ENCODE peak calls at places on chromosomes 7 and 10, in seven cellular contexts. H is WERI-Rb-1; Z is NAMALWA; V is posterior vena cava; P is Calu3; B is myocyte; W is stimulated activated CD8-positive, alpha-beta memory T cell treated with anti-CD3 and anti-CD28 coated beads, Interleukin-4, amount 100 ng/mL, for 1 hour. O is an unnamed sample.

GRCh38 chr7:132110692-132111091 is 465.6 kb downstream of the PLXNA4 start:
- DNase-seq in H (no peak), Z (no peak), V (no peak), P (no peak), B (no peak), W (no peak), O (no peak)

GRCh38 chr10:69224862-69225657 is 4.9 kb downstream of the HKDC1 start:
- DNase-seq in H (no peak), Z (no peak), V (no peak), P (no peak), B (no peak), W (no peak), O (no peak)

GRCh38 chr7:70417061-70417655 is 714.8 kb upstream of the GALNT17 start:
- DNase-seq in H (peak), Z (peak), V (no peak), P (no peak), B (no peak), W (no peak), O (peak)

GRCh38 chr7:142231716-142232115 is 26.1 kb downstream of the PRSS58 start:
- DNase-seq in H (peak), Z (peak), V (no peak), P (peak), B (peak), W (no peak), O (no peak)

GRCh38 chr10:42961156-42961589 is 115.7 kb upstream of the RET start:
- DNase-seq in H (no peak), Z (no peak), V (peak), P (no peak), B (peak), W (no peak), O (no peak)

GRCh38 chr10:111200505-111201186 is 123.8 kb downstream of the ADRA2A start:
- DNase-seq in H (no peak), Z (no peak), V (no peak), P (no peak), B (no peak), W (no peak), O (peak)

GRCh38 chr10:26516540-26517101 is 78.5 kb downstream of the APBB1IP start:
- DNase-seq in H (no peak), Z (no peak), V (no peak), P (no peak), B (no peak), W (no peak), O (no peak)

GRCh38 chr10:12915637-12916168 is 85.8 kb downstream of the CCDC3 start:
- DNase-seq in H (no peak), Z (no peak), V (no peak), P (no peak), B (no peak), W (no peak), O (no peak)

GRCh38 chr10:110959379-110960332 is 40.3 kb downstream of the SHOC2 start:
- DNase-seq in H (no peak), Z (no peak), V (no peak), P (no peak), B (no peak), W (no peak), O (no peak)

GRCh38 chr10:82653244-82653933 is 778.4 kb downstream of the NRG3 start:
- DNase-seq in H (no peak), Z (no peak), V (no peak), P (no peak), B (no peak), W (no peak), O (no peak)

GRCh38 chr10:49571419-49571818 is 32.5 kb upstream of the ERCC6 start:
- DNase-seq in H (no peak), Z (no peak), V (no peak), P (no peak), B (no peak), W (no peak), O (no peak)

GRCh38 chr7:17618652-17618974 is 320.2 kb downstream of the AHR start:
- DNase-seq in H (no peak), Z (no peak), V (no peak), P (no peak), B (no peak), W (no peak), O (no peak)

GRCh38 chr10:30542001-30542861 is 87.3 kb downstream of the LYZL2 start:
- DNase-seq in H (no peak), Z (no peak), V (no peak), P (no peak), B (no peak), W (no peak), O (no peak)

GRCh38 chr7:22443370-22444180 is 56.4 kb downstream of the STEAP1B start:
- DNase-seq in H (no peak), Z (no peak), V (no peak), P (peak), B (no peak), W (no peak), O (no peak)

GRCh38 chr7:122726881-122727280 is 24.2 kb upstream of the RNF148 start:
- DNase-seq in H (no peak), Z (no peak), V (no peak), P (no peak), B (no peak), W (no peak), O (no peak)

GRCh38 chr10:30158325-30158960 is 99.1 kb upstream of the JCAD start:
- DNase-seq in H (no peak), Z (no peak), V (no peak), P (no peak), B (no peak), W (no peak), O (no peak)

GRCh38 chr7:105046414-105046813 is 32.4 kb downstream of the KMT2E start:
- DNase-seq in H (no peak), Z (no peak), V (no peak), P (no peak), B (no peak), W (no peak), O (no peak)

GRCh38 chr7:138449580-138449979 is 10.5 kb upstream of the TRIM24 start:
- DNase-seq in H (peak), Z (peak), V (no peak), P (peak), B (no peak), W (no peak), O (no peak)

GRCh38 chr7:27128034-27128433 is 2.5 kb downstream of the HOXA4 start:
- DNase-seq in H (no peak), Z (no peak), V (no peak), P (no peak), B (peak), W (no peak), O (no peak)

GRCh38 chr10:50636576-50636975 is 12.8 kb upstream of the SGMS1 start:
- DNase-seq in H (no peak), Z (no peak), V (no peak), P (no peak), B (no peak), W (no peak), O (no peak)

GRCh38 chr7:106110885-106111670 is 1.0 kb downstream of the SYPL1 start:
- DNase-seq in H (no peak), Z (peak), V (no peak), P (no peak), B (no peak), W (no peak), O (no peak)

GRCh38 chr7:79778786-79779382 is 325.4 kb upstream of the MAGI2 start:
- DNase-seq in H (no peak), Z (no peak), V (no peak), P (no peak), B (peak), W (no peak), O (no peak)

GRCh38 chr10:126902157-126902556 is 3.1 kb upstream of the DOCK1 start:
- DNase-seq in H (no peak), Z (no peak), V (peak), P (peak), B (peak), W (no peak), O (no peak)

GRCh38 chr10:30589441-30589840 is 40.1 kb downstream of the LYZL2 start:
- DNase-seq in H (no peak), Z (no peak), V (peak), P (no peak), B (no peak), W (no peak), O (no peak)

GRCh38 chr10:63681965-63682704 is 160.9 kb downstream of the REEP3 start:
- DNase-seq in H (no peak), Z (no peak), V (no peak), P (no peak), B (peak), W (no peak), O (no peak)

GRCh38 chr10:76550806-76551205 is 1086.8 kb downstream of the KCNMA1 start:
- DNase-seq in H (peak), Z (no peak), V (no peak), P (no peak), B (no peak), W (no peak), O (no peak)

GRCh38 chr10:61903184-61903990 is 1.9 kb downstream of the ARID5B start:
- DNase-seq in H (peak), Z (peak), V (peak), P (peak), B (peak), W (peak), O (peak)

GRCh38 chr10:131320860-131321604 is 9.5 kb upstream of the TCERG1L start:
- DNase-seq in H (no peak), Z (no peak), V (peak), P (no peak), B (no peak), W (no peak), O (no peak)

GRCh38 chr7:56105508-56105907 is 768 bp downstream of the CHCHD2 start:
- DNase-seq in H (no peak), Z (peak), V (peak), P (peak), B (peak), W (no peak), O (no peak)

GRCh38 chr10:99297033-99297432 is 32.1 kb upstream of the CNNM1 start:
- DNase-seq in H (peak), Z (peak), V (no peak), P (peak), B (no peak), W (no peak), O (no peak)

GRCh38 chr10:92714152-92714836 is 24.5 kb downstream of the HHEX start:
- DNase-seq in H (no peak), Z (no peak), V (no peak), P (no peak), B (no peak), W (no peak), O (no peak)

GRCh38 chr7:1509226-1509625 is 5.0 kb upstream of the INTS1 start:
- DNase-seq in H (no peak), Z (no peak), V (no peak), P (no peak), B (no peak), W (no peak), O (no peak)

GRCh38 chr10:48496831-48497792 is 107.8 kb downstream of the ARHGAP22 start:
- DNase-seq in H (no peak), Z (no peak), V (no peak), P (no peak), B (peak), W (no peak), O (no peak)

GRCh38 chr10:35961501-35961900 is 319.4 kb upstream of the FZD8 start:
- DNase-seq in H (no peak), Z (no peak), V (no peak), P (no peak), B (no peak), W (no peak), O (no peak)

GRCh38 chr10:14926722-14927416 is 27.0 kb downstream of the DCLRE1C start:
- DNase-seq in H (no peak), Z (no peak), V (no peak), P (no peak), B (no peak), W (no peak), O (no peak)

GRCh38 chr7:128361463-128362441 is at the start of gene PRRT4:
- DNase-seq in H (peak), Z (no peak), V (no peak), P (peak), B (peak), W (no peak), O (peak)